ENCODE peak calls at places on chromosomes 3 and 15, in six cellular contexts. One of them, this sample, is unnamed.

GRCh38 chr15:55387027-55387426 is 21.1 kb downstream of the CCPG1 start:
- DNase-seq in right lobe of liver: no peak
- DNase-seq in astrocyte: no peak
- DNase-seq in mesendoderm: no peak
- DNase-seq in Peyer's patch: no peak
- DNase-seq in iPS DF 6.9: no peak
- DNase-seq in this sample: no peak

GRCh38 chr15:78140296-78140695 is 8.9 kb upstream of the IDH3A start:
- DNase-seq in Peyer's patch: no peak
- DNase-seq in mesendoderm: no peak
- DNase-seq in iPS DF 6.9: no peak
- DNase-seq in right lobe of liver: no peak
- DNase-seq in astrocyte: no peak
- DNase-seq in this sample: no peak

GRCh38 chr15:50109086-50109987 is 9.7 kb downstream of the ATP8B4 start:
- DNase-seq in mesendoderm: no peak
- DNase-seq in iPS DF 6.9: no peak
- DNase-seq in astrocyte: peak; percentile 53
- DNase-seq in right lobe of liver: no peak
- DNase-seq in Peyer's patch: no peak
- DNase-seq in this sample: no peak

GRCh38 chr15:77852241-77853007 is 219.7 kb upstream of the LINGO1 start:
- DNase-seq in iPS DF 6.9: no peak
- DNase-seq in Peyer's patch: no peak
- DNase-seq in right lobe of liver: peak; percentile 31
- DNase-seq in mesendoderm: no peak
- DNase-seq in astrocyte: no peak
- DNase-seq in this sample: peak; percentile 35

GRCh38 chr3:2635511-2635910 is 474.7 kb downstream of the IL5RA start:
- DNase-seq in iPS DF 6.9: no peak
- DNase-seq in Peyer's patch: no peak
- DNase-seq in astrocyte: no peak
- DNase-seq in right lobe of liver: no peak
- DNase-seq in mesendoderm: no peak
- DNase-seq in this sample: no peak

GRCh38 chr3:55622733-55623132 is 135.6 kb upstream of the WNT5A start:
- DNase-seq in Peyer's patch: no peak
- DNase-seq in right lobe of liver: no peak
- DNase-seq in mesendoderm: no peak
- DNase-seq in astrocyte: peak; percentile 30
- DNase-seq in iPS DF 6.9: no peak
- DNase-seq in this sample: no peak

GRCh38 chr3:56896357-56896756 is 94.6 kb upstream of the ARHGEF3 start:
- DNase-seq in iPS DF 6.9: no peak
- DNase-seq in mesendoderm: no peak
- DNase-seq in Peyer's patch: no peak
- DNase-seq in right lobe of liver: no peak
- DNase-seq in astrocyte: no peak
- DNase-seq in this sample: no peak

GRCh38 chr15:42890161-42890913 is 30.2 kb downstream of the TTBK2 start:
- DNase-seq in astrocyte: peak; percentile 98
- DNase-seq in mesendoderm: peak; percentile 97
- DNase-seq in Peyer's patch: no peak
- DNase-seq in right lobe of liver: no peak
- DNase-seq in iPS DF 6.9: peak; percentile 22
- DNase-seq in this sample: no peak

GRCh38 chr3:173371848-173372487 is 25.6 kb upstream of the NLGN1 start:
- DNase-seq in astrocyte: peak; percentile 10
- DNase-seq in Peyer's patch: no peak
- DNase-seq in iPS DF 6.9: no peak
- DNase-seq in mesendoderm: peak; percentile 36
- DNase-seq in right lobe of liver: no peak
- DNase-seq in this sample: no peak

GRCh38 chr3:108489776-108490175 is 20.6 kb downstream of the MYH15 start:
- DNase-seq in Peyer's patch: peak; percentile 21
- DNase-seq in astrocyte: peak; percentile 19
- DNase-seq in iPS DF 6.9: peak; percentile 52
- DNase-seq in right lobe of liver: no peak
- DNase-seq in mesendoderm: peak; percentile 66
- DNase-seq in this sample: no peak

GRCh38 chr15:58407786-58408185 is 24.0 kb upstream of the LIPC start:
- DNase-seq in right lobe of liver: no peak
- DNase-seq in astrocyte: no peak
- DNase-seq in iPS DF 6.9: no peak
- DNase-seq in mesendoderm: no peak
- DNase-seq in Peyer's patch: no peak
- DNase-seq in this sample: no peak

GRCh38 chr3:64740232-64740631 is 52.4 kb upstream of the ADAMTS9 start:
- DNase-seq in Peyer's patch: no peak
- DNase-seq in astrocyte: peak; percentile 30
- DNase-seq in iPS DF 6.9: no peak
- DNase-seq in right lobe of liver: no peak
- DNase-seq in mesendoderm: no peak
- DNase-seq in this sample: no peak

GRCh38 chr3:185935465-185936263 is 2.1 kb downstream of the TRA2B start:
- DNase-seq in mesendoderm: peak; percentile 45
- DNase-seq in Peyer's patch: no peak
- DNase-seq in right lobe of liver: no peak
- DNase-seq in iPS DF 6.9: no peak
- DNase-seq in astrocyte: peak; percentile 47
- DNase-seq in this sample: no peak

GRCh38 chr15:92616621-92617179 is 38.9 kb downstream of the FAM174B start:
- DNase-seq in astrocyte: peak; percentile 34
- DNase-seq in mesendoderm: no peak
- DNase-seq in right lobe of liver: no peak
- DNase-seq in Peyer's patch: no peak
- DNase-seq in iPS DF 6.9: no peak
- DNase-seq in this sample: no peak

GRCh38 chr3:84074767-84075166 is 884.0 kb upstream of the CADM2 start:
- DNase-seq in Peyer's patch: no peak
- DNase-seq in mesendoderm: no peak
- DNase-seq in right lobe of liver: no peak
- DNase-seq in astrocyte: peak; percentile 92
- DNase-seq in iPS DF 6.9: no peak
- DNase-seq in this sample: no peak

GRCh38 chr3:138593488-138594149 is 441 bp downstream of the CEP70 start:
- DNase-seq in astrocyte: no peak
- DNase-seq in Peyer's patch: no peak
- DNase-seq in iPS DF 6.9: no peak
- DNase-seq in right lobe of liver: no peak
- DNase-seq in mesendoderm: peak; percentile 44
- DNase-seq in this sample: no peak

GRCh38 chr15:79721256-79721655 is 175.6 kb downstream of the MTHFS start:
- DNase-seq in astrocyte: no peak
- DNase-seq in mesendoderm: no peak
- DNase-seq in Peyer's patch: no peak
- DNase-seq in iPS DF 6.9: no peak
- DNase-seq in right lobe of liver: no peak
- DNase-seq in this sample: no peak

GRCh38 chr3:123071146-123071545 is 4.3 kb downstream of the PDIA5 start:
- DNase-seq in astrocyte: peak; percentile 36
- DNase-seq in iPS DF 6.9: no peak
- DNase-seq in Peyer's patch: no peak
- DNase-seq in mesendoderm: peak; percentile 82
- DNase-seq in right lobe of liver: no peak
- DNase-seq in this sample: no peak

GRCh38 chr3:139935071-139935865 is at the start of gene CLSTN2:
- DNase-seq in right lobe of liver: peak; percentile 64
- DNase-seq in Peyer's patch: no peak
- DNase-seq in mesendoderm: peak; percentile 76
- DNase-seq in iPS DF 6.9: no peak
- DNase-seq in astrocyte: peak; percentile 32
- DNase-seq in this sample: peak; percentile 92

GRCh38 chr15:35349916-35350315 is 196.0 kb downstream of the DPH6 start:
- DNase-seq in mesendoderm: no peak
- DNase-seq in astrocyte: no peak
- DNase-seq in iPS DF 6.9: no peak
- DNase-seq in Peyer's patch: no peak
- DNase-seq in right lobe of liver: no peak
- DNase-seq in this sample: no peak

GRCh38 chr3:112889357-112889756 is 42.7 kb upstream of the CD200R1L start:
- DNase-seq in right lobe of liver: no peak
- DNase-seq in iPS DF 6.9: no peak
- DNase-seq in Peyer's patch: no peak
- DNase-seq in astrocyte: peak; percentile 40
- DNase-seq in mesendoderm: peak; percentile 7
- DNase-seq in this sample: no peak

GRCh38 chr3:34676431-34676830 is 878.0 kb downstream of the PDCD6IP start:
- DNase-seq in mesendoderm: no peak
- DNase-seq in iPS DF 6.9: no peak
- DNase-seq in right lobe of liver: no peak
- DNase-seq in Peyer's patch: no peak
- DNase-seq in astrocyte: peak; percentile 50
- DNase-seq in this sample: no peak

DNA sequence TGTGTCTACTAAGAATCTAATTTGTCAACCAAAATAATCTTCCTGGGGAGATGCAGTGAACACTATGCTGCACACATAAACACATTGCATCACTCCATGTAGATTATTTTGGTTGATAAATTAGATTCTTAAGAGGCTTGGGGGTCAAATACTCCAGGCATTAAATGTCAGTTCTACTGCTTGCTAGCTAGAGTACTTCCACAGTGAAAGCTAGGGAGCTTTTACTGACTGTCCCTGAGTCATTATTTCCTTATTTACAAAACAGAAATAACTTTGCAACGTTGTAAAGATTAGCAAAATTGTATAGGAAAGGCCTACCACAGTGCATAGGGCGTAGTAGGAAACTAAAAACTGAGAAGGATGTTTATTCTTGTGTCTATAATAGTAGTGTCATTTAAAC is 12.9 kb upstream of the TMC3 start:
- DNase-seq in Peyer's patch: no peak
- DNase-seq in astrocyte: no peak
- DNase-seq in iPS DF 6.9: no peak
- DNase-seq in right lobe of liver: no peak
- DNase-seq in mesendoderm: no peak
- DNase-seq in this sample: no peak
- H3K27ac ChIP-seq in Peyer's patch: no peak overlapping the region
- H3K27ac ChIP-seq in astrocyte: no peak overlapping the region
- H3K27ac ChIP-seq in iPS DF 6.9: no peak overlapping the region
- H3K27ac ChIP-seq in right lobe of liver: no peak overlapping the region
- H3K27ac ChIP-seq in mesendoderm: no peak overlapping the region
- H3K27ac ChIP-seq in this sample: no peak overlapping the region

GRCh38 chr3:125605771-125606170 is 10.5 kb upstream of the OSBPL11 start:
- DNase-seq in mesendoderm: no peak
- DNase-seq in iPS DF 6.9: no peak
- DNase-seq in Peyer's patch: no peak
- DNase-seq in right lobe of liver: no peak
- DNase-seq in astrocyte: no peak
- DNase-seq in this sample: no peak
- H3K4me3 ChIP-seq in mesendoderm: no peak overlapping the region
- H3K4me3 ChIP-seq in iPS DF 6.9: no peak overlapping the region
- H3K4me3 ChIP-seq in Peyer's patch: no peak overlapping the region
- H3K4me3 ChIP-seq in right lobe of liver: no peak overlapping the region
- H3K4me3 ChIP-seq in astrocyte: no peak overlapping the region
- H3K4me3 ChIP-seq in this sample: no peak overlapping the region

DNA sequence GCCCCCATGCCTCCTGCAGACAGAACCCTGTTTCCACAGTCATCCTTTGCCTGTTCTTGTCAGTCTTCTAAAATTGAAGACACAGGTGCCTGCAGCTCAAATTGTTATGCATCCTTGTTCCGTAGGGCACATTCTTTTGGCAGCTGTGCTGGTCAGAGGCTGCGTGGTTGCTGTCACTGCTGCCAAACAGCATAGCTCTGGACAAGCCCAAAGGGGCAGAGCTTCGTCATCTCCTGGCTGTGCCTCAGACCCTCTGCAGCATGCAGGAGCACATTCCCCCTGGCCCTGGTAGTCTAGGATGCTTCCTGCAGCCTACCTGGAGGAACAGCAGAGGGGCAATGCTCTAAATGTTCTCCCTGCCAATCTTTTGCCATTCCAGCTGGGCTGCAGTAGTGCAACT is 2.1 kb upstream of the FBXL22 start:
- DNase-seq in mesendoderm: no peak
- DNase-seq in right lobe of liver: no peak
- DNase-seq in Peyer's patch: no peak
- DNase-seq in iPS DF 6.9: no peak
- DNase-seq in astrocyte: no peak
- DNase-seq in this sample: no peak
- H3K4me1 ChIP-seq in mesendoderm: no peaks in the 10 kb centered on the region
- H3K4me1 ChIP-seq in right lobe of liver: no peaks in the 10 kb centered on the region
- H3K4me1 ChIP-seq in Peyer's patch: no peaks in the 10 kb centered on the region
- H3K4me1 ChIP-seq in iPS DF 6.9: peaks cover 2% of the 10 kb centered on the region
- H3K4me1 ChIP-seq in astrocyte: peaks cover 7% of the 10 kb centered on the region
- H3K4me1 ChIP-seq in this sample: peaks cover 32% of the 10 kb centered on the region

GRCh38 chr15:70322051-70322668 is 224.4 kb upstream of the TLE3 start:
- DNase-seq in Peyer's patch: no peak
- DNase-seq in astrocyte: no peak
- DNase-seq in mesendoderm: no peak
- DNase-seq in iPS DF 6.9: no peak
- DNase-seq in right lobe of liver: no peak
- DNase-seq in this sample: no peak

GRCh38 chr15:70323111-70323851 is 225.6 kb upstream of the TLE3 start:
- DNase-seq in right lobe of liver: no peak
- DNase-seq in astrocyte: peak; percentile 63
- DNase-seq in mesendoderm: peak; percentile 53
- DNase-seq in Peyer's patch: no peak
- DNase-seq in iPS DF 6.9: no peak
- DNase-seq in this sample: peak; percentile 87

GRCh38 chr15:70319466-70319865 is 221.7 kb upstream of the TLE3 start:
- DNase-seq in right lobe of liver: no peak
- DNase-seq in astrocyte: no peak
- DNase-seq in iPS DF 6.9: no peak
- DNase-seq in mesendoderm: no peak
- DNase-seq in Peyer's patch: peak; percentile 76
- DNase-seq in this sample: no peak

GRCh38 chr15:70320077-70320830 is 222.5 kb upstream of the TLE3 start:
- DNase-seq in right lobe of liver: no peak
- DNase-seq in mesendoderm: no peak
- DNase-seq in Peyer's patch: no peak
- DNase-seq in iPS DF 6.9: no peak
- DNase-seq in astrocyte: no peak
- DNase-seq in this sample: no peak

GRCh38 chr15:70321106-70321809 is 223.5 kb upstream of the TLE3 start:
- DNase-seq in Peyer's patch: no peak
- DNase-seq in right lobe of liver: no peak
- DNase-seq in iPS DF 6.9: no peak
- DNase-seq in mesendoderm: no peak
- DNase-seq in astrocyte: no peak
- DNase-seq in this sample: no peak
- H3K27ac ChIP-seq in Peyer's patch: peak overlapping the region; percentile 44
- H3K27ac ChIP-seq in right lobe of liver: no peak overlapping the region
- H3K27ac ChIP-seq in iPS DF 6.9: no peak overlapping the region
- H3K27ac ChIP-seq in mesendoderm: no peak overlapping the region
- H3K27ac ChIP-seq in astrocyte: no peak overlapping the region
- H3K27ac ChIP-seq in this sample: no peak overlapping the region

This sample was measured in kidney.